ENCODE peak calls at places on chromosomes 3 and 15, in ten cellular contexts. S is lower leg skin, W is ovary, D is H1, C is A549, A is endothelial cell of umbilical vein, G is suprapubic skin, J is transverse colon, P is heart left ventricle, Z is GM12878. L is an unnamed sample.

GRCh38 chr3:134799393-134799792 is 4.3 kb downstream of the EPHB1 start:
- DNase-seq in S (no peak), W (no peak), D (no peak), C (no peak), A (no peak), G (no peak), J (no peak), P (no peak), Z (no peak), L (no peak)

GRCh38 chr3:133997871-133998635 is 31.7 kb downstream of the SLCO2A1 start:
- DNase-seq in S (peak; percentile 74), W (no peak), D (no peak), C (no peak), A (no peak), G (peak; percentile 58), J (no peak), P (no peak), Z (no peak), L (no peak)

GRCh38 chr15:57758556-57758955 is 52.0 kb downstream of the POLR2M start:
- DNase-seq in S (no peak), W (no peak), D (no peak), C (no peak), A (no peak), G (no peak), J (no peak), P (no peak), Z (no peak), L (no peak)

GRCh38 chr3:4956743-4957142 is 22.5 kb upstream of the BHLHE40 start:
- DNase-seq in S (no peak), W (no peak), D (no peak), C (no peak), A (no peak), G (no peak), J (no peak), P (no peak), Z (no peak), L (no peak)

GRCh38 chr3:195085356-195086130 is 185.4 kb downstream of the XXYLT1 start:
- DNase-seq in S (no peak), W (no peak), D (no peak), C (no peak), A (no peak), G (peak; percentile 55), J (no peak), P (peak; percentile 18), Z (no peak), L (no peak)

GRCh38 chr3:22106213-22106867 is 355.3 kb upstream of the ZNF385D start:
- DNase-seq in S (no peak), W (no peak), D (no peak), C (no peak), A (no peak), G (no peak), J (no peak), P (no peak), Z (no peak), L (no peak)

GRCh38 chr3:39090922-39091321 is 16.5 kb downstream of the GORASP1 start:
- DNase-seq in S (no peak), W (no peak), D (no peak), C (no peak), A (no peak), G (no peak), J (no peak), P (no peak), Z (no peak), L (no peak)

GRCh38 chr3:50604628-50605588 is 6.7 kb downstream of the CISH start:
- DNase-seq in S (no peak), W (peak; percentile 91), D (no peak), C (no peak), A (no peak), G (no peak), J (peak; percentile 72), P (peak; percentile 91), Z (no peak), L (peak; percentile 88)

GRCh38 chr15:50993598-50993997 is 85.1 kb downstream of the AP4E1 start:
- DNase-seq in S (no peak), W (no peak), D (no peak), C (no peak), A (no peak), G (no peak), J (no peak), P (no peak), Z (no peak), L (no peak)

GRCh38 chr3:66261318-66261717 is 40.5 kb downstream of the SLC25A26 start:
- DNase-seq in S (no peak), W (no peak), D (no peak), C (no peak), A (no peak), G (no peak), J (no peak), P (no peak), Z (no peak), L (no peak)

DNA sequence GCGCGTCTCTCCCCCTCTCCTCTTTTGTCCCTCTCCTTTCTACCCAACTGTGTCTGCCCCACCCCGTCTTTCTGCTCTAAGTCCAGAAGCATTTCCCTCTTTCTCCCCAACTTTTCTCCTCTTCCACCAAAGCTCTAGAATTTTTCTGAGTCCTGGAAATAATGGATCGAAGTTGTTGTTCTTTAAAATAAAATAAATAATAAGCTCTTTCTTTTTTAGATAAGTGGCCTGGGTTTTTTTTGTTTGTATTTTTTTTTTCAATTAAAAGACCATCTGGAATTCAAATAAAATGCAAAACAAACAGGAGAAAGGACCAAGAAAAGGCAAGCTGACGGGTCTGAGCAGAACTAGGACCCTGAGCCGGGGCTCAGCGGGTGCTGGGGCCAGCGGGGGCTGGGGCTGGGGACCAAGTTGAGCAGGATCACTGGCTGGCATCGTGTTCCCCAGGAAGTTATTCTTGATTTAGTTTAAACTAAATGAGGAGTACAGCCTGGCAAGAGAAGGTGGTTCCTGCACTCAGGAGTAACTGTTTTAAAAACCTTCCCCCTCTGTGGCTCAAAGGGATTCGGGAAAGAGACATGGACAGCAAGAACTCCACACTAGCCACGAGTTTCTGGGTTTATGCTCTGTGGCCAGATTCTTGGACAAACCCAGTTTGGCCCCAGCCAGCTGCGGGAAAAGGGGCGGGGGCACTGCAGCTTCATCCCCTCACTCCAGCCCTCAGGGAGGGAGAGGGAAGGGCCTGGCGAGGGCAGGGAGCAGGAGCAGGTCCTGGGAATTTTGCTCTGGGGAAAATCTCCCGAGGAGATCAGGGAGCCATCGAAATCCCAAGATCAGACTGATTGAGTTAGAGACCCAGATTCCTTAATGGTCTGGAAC is 8.4 kb downstream of the GATA2 start:
- DNase-seq in S (no peak), W (no peak), D (no peak), C (no peak), A (peak; percentile 63), G (no peak), J (no peak), P (no peak), Z (no peak), L (no peak)
- H3K4me3 ChIP-seq in S (no peak overlapping the region), W (peak overlapping the region; percentile 58), D (peak overlapping the region; percentile 48), C (no peak overlapping the region), A (peak overlapping the region; percentile 95), G (peak overlapping the region; percentile 68), J (no peak overlapping the region), P (peak overlapping the region; percentile 71), Z (no peak overlapping the region), L (peak overlapping the region; percentile 98)

GRCh38 chr3:184378650-184379374 is 805 bp upstream of the THPO start:
- DNase-seq in S (no peak), W (no peak), D (no peak), C (no peak), A (no peak), G (no peak), J (no peak), P (no peak), Z (no peak), L (peak; percentile 54)

GRCh38 chr3:184377374-184377773 is 633 bp downstream of the THPO start:
- DNase-seq in S (no peak), W (no peak), D (no peak), C (no peak), A (no peak), G (no peak), J (no peak), P (no peak), Z (no peak), L (no peak)

GRCh38 chr3:184379375-184380209 is at the start of gene CHRD:
- DNase-seq in S (no peak), W (peak; percentile 59), D (no peak), C (no peak), A (no peak), G (peak; percentile 77), J (no peak), P (no peak), Z (no peak), L (peak; percentile 67)

GRCh38 chr3:184375747-184376495 is 2.1 kb downstream of the THPO start:
- DNase-seq in S (no peak), W (no peak), D (no peak), C (no peak), A (no peak), G (no peak), J (no peak), P (no peak), Z (no peak), L (no peak)

DNA sequence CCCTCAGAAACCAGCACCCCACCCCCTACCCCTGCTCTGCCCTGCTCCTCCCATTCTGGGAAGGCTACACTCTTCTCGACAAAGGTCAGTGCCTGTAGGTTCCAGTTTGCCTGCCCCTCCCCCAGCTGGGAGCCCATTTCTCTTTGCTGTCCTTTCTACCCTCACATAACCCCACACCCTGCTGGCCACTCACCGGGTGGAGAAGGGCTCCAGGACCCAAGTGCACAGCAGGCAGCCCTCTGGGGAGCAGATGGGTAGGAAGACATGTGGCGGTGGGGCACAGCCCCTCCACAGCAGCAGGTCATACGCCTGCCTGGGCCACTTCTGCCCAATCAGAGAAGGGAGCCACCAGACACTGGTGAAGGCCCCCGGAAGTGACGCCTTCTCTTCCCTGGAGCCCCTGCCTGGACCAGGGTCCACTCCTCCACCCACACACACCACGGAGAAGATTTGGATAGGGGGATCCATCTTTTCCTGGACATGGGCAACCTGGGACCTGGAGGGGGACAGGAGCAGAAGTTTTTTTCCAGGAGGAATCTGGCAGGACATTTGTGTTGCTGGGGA is at the start of gene THPO:
- DNase-seq in S (no peak), W (no peak), D (no peak), C (no peak), A (no peak), G (peak; percentile 73), J (no peak), P (peak; percentile 56), Z (no peak), L (no peak)
- TF ChIP-seq POLR2A in S (no peak), W (no peak), D (no peak), C (no peak), A (no peak), G (no peak), J (no peak), P (no peak), Z (no peak), L (no peak)

DNA sequence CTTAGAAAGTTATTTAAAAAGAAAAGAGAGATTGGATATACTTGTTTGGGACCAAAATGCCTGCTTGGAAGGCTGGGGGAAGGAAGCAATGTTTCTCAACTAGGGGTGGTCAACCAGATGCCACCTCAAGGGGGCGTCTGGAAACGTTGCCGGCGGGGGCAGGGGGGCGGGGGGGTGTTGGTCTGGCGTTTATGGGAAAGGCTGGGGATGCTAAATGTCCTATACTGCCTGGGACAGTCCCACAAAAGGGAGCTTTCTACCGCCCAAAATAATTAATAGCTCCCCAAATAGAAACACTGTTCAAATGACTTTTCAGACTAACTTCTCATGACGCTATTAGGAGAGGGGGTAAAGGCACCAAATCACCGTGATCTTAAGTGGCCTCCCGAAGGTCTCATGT is 2.2 kb downstream of the POLG start:
- DNase-seq in S (no peak), W (no peak), D (no peak), C (peak; percentile 77), A (peak; percentile 34), G (no peak), J (no peak), P (no peak), Z (no peak), L (no peak)
- TF ChIP-seq CTCF in S (no peak), W (no peak), D (peak; percentile 47), C (peak; percentile 48), A (peak; percentile 12), G (peak; percentile 10), J (no peak), P (peak; percentile 26), Z (peak; percentile 18), L (peak; percentile 36)

GRCh38 chr3:128619146-128619890 is 31.3 kb downstream of the RPN1 start:
- DNase-seq in S (no peak), W (no peak), D (no peak), C (no peak), A (peak; percentile 67), G (no peak), J (no peak), P (no peak), Z (no peak), L (no peak)
- H3K4me3 ChIP-seq in S (no peak overlapping the region), W (no peak overlapping the region), D (peak overlapping the region; percentile 71), C (no peak overlapping the region), A (no peak overlapping the region), G (no peak overlapping the region), J (peak overlapping the region; percentile 71), P (no peak overlapping the region), Z (no peak overlapping the region), L (no peak overlapping the region)